ENCODE peak calls at places on chromosomes 11 and 22, in seven cellular contexts. A is AG04450; F is naive thymus-derived CD8-positive, alpha-beta T cell; N is GM12891; P is ELR; H is neural crest cell; W is Kasumi-1. G is an unnamed sample.

GRCh38 chr11:87030458-87031054 is 7.2 kb upstream of the TMEM135 start:
- DNase-seq in F (no peak), W (no peak), N (no peak), H (no peak), A (no peak), P (peak), G (no peak)

GRCh38 chr11:111307472-111308108 is 9.2 kb downstream of the POU2AF3 start:
- DNase-seq in A (no peak), P (no peak), N (no peak), W (no peak), H (no peak), F (no peak), G (no peak)

GRCh38 chr22:49056301-49056700 is 771.4 kb downstream of the BRD1 start:
- DNase-seq in P (no peak), H (no peak), N (no peak), W (no peak), F (no peak), A (no peak), G (no peak)

GRCh38 chr22:23754220-23754919 is at the start of gene VPREB3:
- DNase-seq in H (no peak), N (no peak), W (no peak), F (no peak), P (no peak), A (no peak), G (no peak)

GRCh38 chr11:82842019-82842418 is 58.2 kb downstream of the PRCP start:
- DNase-seq in A (no peak), F (no peak), N (no peak), H (peak), P (no peak), W (no peak), G (no peak)

GRCh38 chr11:133974836-133975235 is 18.1 kb upstream of the IGSF9B start:
- DNase-seq in F (no peak), N (no peak), P (no peak), A (no peak), W (no peak), H (no peak), G (no peak)

GRCh38 chr11:15750535-15751297 is 605.6 kb downstream of the SOX6 start:
- DNase-seq in H (no peak), A (no peak), F (no peak), W (no peak), N (no peak), P (no peak), G (no peak)

GRCh38 chr22:32917577-32918375 is 116.3 kb downstream of the TIMP3 start:
- DNase-seq in H (no peak), N (no peak), P (no peak), A (no peak), F (no peak), W (no peak), G (no peak)

GRCh38 chr11:65478411-65479183 is 20.2 kb upstream of the MALAT1 start:
- DNase-seq in P (no peak), N (no peak), W (no peak), H (no peak), F (no peak), A (no peak), G (no peak)

GRCh38 chr11:9914064-9914463 is 250.2 kb downstream of the SWAP70 start:
- DNase-seq in H (no peak), A (no peak), N (no peak), P (no peak), F (no peak), W (no peak), G (no peak)

GRCh38 chr11:27777013-27777412 is 76.8 kb upstream of the BDNF start:
- DNase-seq in N (no peak), A (no peak), W (no peak), P (peak), H (no peak), F (no peak), G (no peak)

GRCh38 chr11:134069426-134069921 is 602 bp downstream of the JAM3 start:
- DNase-seq in W (no peak), N (no peak), P (peak), F (no peak), H (peak), A (no peak), G (no peak)

GRCh38 chr11:132028380-132029240 is 658.2 kb downstream of the NTM start:
- DNase-seq in F (no peak), P (peak), H (peak), A (no peak), W (no peak), N (peak), G (no peak)

GRCh38 chr22:28936200-28936599 is 52.8 kb downstream of the ZNRF3 start:
- DNase-seq in A (no peak), H (no peak), W (no peak), N (no peak), F (no peak), P (no peak), G (no peak)

GRCh38 chr11:3905080-3905953 is 49.9 kb downstream of the STIM1 start:
- DNase-seq in F (peak), W (no peak), H (no peak), P (peak), N (peak), A (no peak), G (peak)

GRCh38 chr22:28594784-28595324 is 84.8 kb downstream of the TTC28 start:
- DNase-seq in W (peak), H (no peak), N (peak), F (no peak), P (peak), A (peak), G (peak)

GRCh38 chr11:102831128-102831708 is 12.2 kb downstream of the MMP3 start:
- DNase-seq in P (peak), N (peak), F (no peak), H (no peak), W (no peak), A (no peak), G (no peak)

GRCh38 chr11:134352111-134352510 is 20.3 kb downstream of the GLB1L2 start:
- DNase-seq in H (no peak), F (no peak), N (no peak), P (no peak), A (no peak), W (no peak), G (no peak)

GRCh38 chr22:22713416-22713815 is 69.0 kb downstream of the GGTLC2 start:
- DNase-seq in N (no peak), F (no peak), W (no peak), H (no peak), A (no peak), P (no peak), G (no peak)

GRCh38 chr11:46346886-46347636 is at the start of gene DGKZ:
- DNase-seq in H (peak), P (peak), A (no peak), W (peak), F (peak), N (peak), G (no peak)

GRCh38 chr22:36405671-36406070 is 17.9 kb upstream of the MYH9 start:
- DNase-seq in N (no peak), A (no peak), H (no peak), P (peak), F (peak), W (peak), G (no peak)

GRCh38 chr11:12862761-12863469 is 146.2 kb upstream of the RASSF10 start:
- DNase-seq in W (no peak), F (no peak), A (peak), N (no peak), H (peak), P (peak), G (peak)

GRCh38 chr11:120135838-120136237 is 2.1 kb downstream of the TRIM29 start:
- DNase-seq in P (no peak), N (peak), A (no peak), F (no peak), W (no peak), H (no peak), G (no peak)

GRCh38 chr11:59208956-59209355 is 3.8 kb downstream of the MPEG1 start:
- DNase-seq in P (peak), N (no peak), W (no peak), A (no peak), H (no peak), F (no peak), G (no peak)

GRCh38 chr11:99522467-99523173 is 501.9 kb downstream of the CNTN5 start:
- DNase-seq in N (no peak), P (peak), A (no peak), H (no peak), F (no peak), W (no peak), G (no peak)

GRCh38 chr11:59810189-59810910 is at the start of gene MRPL16:
- DNase-seq in P (peak), A (peak), W (peak), N (peak), H (peak), F (peak), G (peak)

GRCh38 chr11:75277991-75278790 is 37.6 kb downstream of the TPBGL start:
- DNase-seq in W (no peak), P (no peak), H (no peak), N (no peak), F (no peak), A (no peak), G (no peak)

GRCh38 chr11:62505112-62505783 is 41.4 kb downstream of the AHNAK start:
- DNase-seq in N (no peak), P (no peak), H (peak), F (no peak), W (no peak), A (no peak), G (no peak)

GRCh38 chr11:120178441-120179070 is 32.3 kb upstream of the OAF start:
- DNase-seq in H (no peak), P (peak), N (no peak), A (no peak), W (no peak), F (no peak), G (no peak)

GRCh38 chr11:123472236-123472935 is 42.3 kb downstream of the GRAMD1B start:
- DNase-seq in N (no peak), W (no peak), F (no peak), H (no peak), A (no peak), P (no peak), G (no peak)

GRCh38 chr11:33191456-33191855 is 30.2 kb upstream of the CSTF3 start:
- DNase-seq in F (no peak), A (peak), P (no peak), N (no peak), H (no peak), W (no peak), G (peak)

GRCh38 chr11:61971177-61972111 is 4.0 kb upstream of the FTH1 start:
- DNase-seq in F (no peak), P (peak), A (peak), N (peak), H (peak), W (peak), G (peak)

G was measured in AG04449.